ENCODE peak calls at places on chromosomes 4 and X, in ten cellular contexts. M is prostate gland; D is activated T-cell treated with anti-CD3 and anti-CD28 coated beads, Interleukin-2, amount 50 U/mL, for 72 hours; K is stimulated activated naive CD4-positive, alpha-beta T cell; O is HT1080; Y is activated CD4-positive, alpha-beta T cell treated with anti-CD3 and anti-CD28 coated beads, Interleukin-2, amount 10 ng/mL, durations not matched to agents 7 days and 5 days; P is stimulated activated CD8-positive, alpha-beta memory T cell treated with anti-CD3 and anti-CD28 coated beads, Interleukin-12 subunit alpha, Interleukin-12 subunit beta, amount 100 ng/mL, for 4 hours; S is SHP77; N is fibroblast of the conjunctiva; W is memory B cell. E is an unnamed sample.

GRCh38 chr4:48139688-48140087 is 5.6 kb upstream of the TXK start:
- DNase-seq in M (no peak), D (no peak), K (peak; percentile 20), O (peak; percentile 33), Y (no peak), P (no peak), S (no peak), N (no peak), W (no peak), E (no peak)

GRCh38 chrX:102517331-102517730 is 792 bp upstream of the TMSB15A start:
- DNase-seq in M (no peak), D (no peak), K (no peak), O (peak; percentile 27), Y (no peak), P (no peak), S (peak; percentile 32), N (peak; percentile 2), W (no peak), E (peak; percentile 26)

GRCh38 chr4:42515156-42515884 is 118.0 kb downstream of the SHISA3 start:
- DNase-seq in M (no peak), D (no peak), K (no peak), O (no peak), Y (no peak), P (no peak), S (no peak), N (no peak), W (no peak), E (no peak)

GRCh38 chr4:121192500-121192899 is 28.4 kb upstream of the TNIP3 start:
- DNase-seq in M (no peak), D (no peak), K (no peak), O (peak; percentile 27), Y (peak; percentile 25), P (no peak), S (peak; percentile 31), N (peak; percentile 23), W (no peak), E (peak; percentile 49)

GRCh38 chr4:74039065-74039763 is 725 bp upstream of the CXCL3 start:
- DNase-seq in M (no peak), D (no peak), K (no peak), O (peak; percentile 18), Y (no peak), P (no peak), S (no peak), N (no peak), W (no peak), E (no peak)

GRCh38 chrX:24080670-24081069 is 25.9 kb downstream of the EIF2S3 start:
- DNase-seq in M (no peak), D (no peak), K (no peak), O (no peak), Y (no peak), P (no peak), S (no peak), N (no peak), W (no peak), E (no peak)

GRCh38 chr4:8777320-8778196 is 94.1 kb downstream of the HMX1 start:
- DNase-seq in M (no peak), D (no peak), K (no peak), O (no peak), Y (no peak), P (no peak), S (no peak), N (no peak), W (no peak), E (no peak)

GRCh38 chr4:27604692-27605091 is 744.1 kb downstream of the STIM2 start:
- DNase-seq in M (no peak), D (no peak), K (no peak), O (no peak), Y (no peak), P (no peak), S (no peak), N (no peak), W (no peak), E (no peak)

GRCh38 chr4:141371206-141371605 is 150.5 kb downstream of the ZNF330 start:
- DNase-seq in M (no peak), D (no peak), K (no peak), O (no peak), Y (no peak), P (no peak), S (no peak), N (no peak), W (no peak), E (no peak)

GRCh38 chr4:58214376-58214775 is 1104.2 kb upstream of the IGFBP7 start:
- DNase-seq in M (no peak), D (no peak), K (no peak), O (no peak), Y (no peak), P (no peak), S (no peak), N (no peak), W (no peak), E (no peak)

GRCh38 chr4:168796362-168797106 is 213.5 kb downstream of the CBR4 start:
- DNase-seq in M (no peak), D (no peak), K (no peak), O (peak; percentile 90), Y (no peak), P (no peak), S (no peak), N (peak; percentile 47), W (no peak), E (no peak)

GRCh38 chr4:137312257-137312656 is 220.0 kb downstream of the PCDH18 start:
- DNase-seq in M (no peak), D (no peak), K (no peak), O (no peak), Y (no peak), P (no peak), S (no peak), N (no peak), W (no peak), E (no peak)

GRCh38 chr4:62898115-62898514 is 1511.1 kb downstream of the TECRL start:
- DNase-seq in M (no peak), D (no peak), K (no peak), O (no peak), Y (no peak), P (no peak), S (no peak), N (no peak), W (no peak), E (no peak)

GRCh38 chr4:163166041-163166579 is 580 bp downstream of the NAF1 start:
- DNase-seq in M (peak; percentile 20), D (peak; percentile 64), K (peak; percentile 35), O (peak; percentile 47), Y (peak; percentile 65), P (peak; percentile 43), S (no peak), N (no peak), W (peak; percentile 65), E (peak; percentile 49)

GRCh38 chr4:138972956-138973819 is 42.4 kb upstream of the NOCT start:
- DNase-seq in M (no peak), D (no peak), K (no peak), O (no peak), Y (no peak), P (no peak), S (no peak), N (no peak), W (no peak), E (no peak)

GRCh38 chrX:103817502-103817901 is 14.6 kb downstream of the RAB9B start:
- DNase-seq in M (peak; percentile 33), D (peak; percentile 3), K (no peak), O (no peak), Y (peak; percentile 47), P (no peak), S (no peak), N (peak; percentile 21), W (peak; percentile 36), E (peak; percentile 59)

GRCh38 chr4:105474110-105474518 is 252 bp upstream of the PPA2 start:
- DNase-seq in M (no peak), D (no peak), K (no peak), O (peak; percentile 83), Y (no peak), P (no peak), S (peak; percentile 37), N (peak; percentile 70), W (no peak), E (no peak)

GRCh38 chrX:1400731-1401471 is 9.0 kb upstream of the SLC25A6 start:
- DNase-seq in M (no peak), D (no peak), K (no peak), O (no peak), Y (no peak), P (no peak), S (no peak), N (no peak), W (no peak), E (peak; percentile 30)

GRCh38 chr4:7384003-7384928 is 50.5 kb downstream of the PSAPL1 start:
- DNase-seq in M (no peak), D (no peak), K (no peak), O (no peak), Y (no peak), P (no peak), S (no peak), N (no peak), W (no peak), E (no peak)

GRCh38 chr4:80540785-80541469 is 205.4 kb downstream of the CFAP299 start:
- DNase-seq in M (no peak), D (no peak), K (no peak), O (no peak), Y (no peak), P (no peak), S (no peak), N (no peak), W (no peak), E (no peak)

GRCh38 chr4:154741131-154741530 is 2.7 kb upstream of the LRAT start:
- DNase-seq in M (no peak), D (no peak), K (no peak), O (no peak), Y (no peak), P (no peak), S (no peak), N (no peak), W (no peak), E (no peak)

GRCh38 chrX:48802089-48802812 is 384 bp downstream of the HDAC6 start:
- DNase-seq in M (peak; percentile 77), D (peak; percentile 80), K (peak; percentile 58), O (peak; percentile 86), Y (peak; percentile 68), P (no peak), S (peak; percentile 70), N (peak; percentile 60), W (no peak), E (peak; percentile 84)

GRCh38 chr4:6568689-6569332 is 6.2 kb upstream of the MAN2B2 start:
- DNase-seq in M (no peak), D (no peak), K (no peak), O (peak; percentile 87), Y (no peak), P (no peak), S (no peak), N (no peak), W (no peak), E (no peak)

GRCh38 chr4:61162116-61162515 is 38.0 kb upstream of the ADGRL3 start:
- DNase-seq in M (no peak), D (no peak), K (no peak), O (no peak), Y (no peak), P (no peak), S (no peak), N (no peak), W (no peak), E (no peak)

GRCh38 chrX:57607295-57608187 is 15.7 kb downstream of the ZXDB start:
- DNase-seq in M (no peak), D (no peak), K (no peak), O (no peak), Y (no peak), P (no peak), S (no peak), N (no peak), W (no peak), E (peak; percentile 10)

GRCh38 chrX:11698747-11699146 is 33.0 kb upstream of the ARHGAP6 start:
- DNase-seq in M (no peak), D (no peak), K (no peak), O (no peak), Y (no peak), P (no peak), S (no peak), N (no peak), W (no peak), E (no peak)

GRCh38 chr4:5203309-5203708 is 152.0 kb downstream of the STK32B start:
- DNase-seq in M (no peak), D (no peak), K (no peak), O (peak; percentile 6), Y (no peak), P (no peak), S (no peak), N (no peak), W (no peak), E (no peak)

GRCh38 chr4:113411496-113411938 is 350.0 kb downstream of the CAMK2D start:
- DNase-seq in M (no peak), D (no peak), K (no peak), O (peak; percentile 59), Y (no peak), P (no peak), S (no peak), N (peak; percentile 60), W (no peak), E (no peak)